ENCODE peak calls at places on chromosomes 1 and 21, in eight cellular contexts. I, E, O, L, A, X, U and Z are unnamed samples.
A peak's percentile ranks its signal among the peaks of the same experiment; 100 is the strongest.

GRCh38 chr1:35261412-35262120 is 6.9 kb upstream of the ZMYM4 start:
- DNase-seq in U (no peak), A (no peak), O (no peak), L (no peak), E (no peak), I (no peak), X (no peak), Z (no peak)

GRCh38 chr1:66552829-66553228 is 18.9 kb downstream of the SGIP1 start:
- DNase-seq in U (no peak), A (peak; percentile 45), O (peak; percentile 38), I (no peak), X (no peak), L (no peak), E (no peak), Z (no peak)

GRCh38 chr1:23553896-23554480 is 5.3 kb downstream of the ID3 start:
- DNase-seq in O (no peak), L (no peak), E (peak; percentile 91), A (no peak), X (no peak), I (no peak), U (peak; percentile 46), Z (no peak)

GRCh38 chr1:31413405-31414005 is 492 bp downstream of the SERINC2 start:
- DNase-seq in L (no peak), U (peak; percentile 70), O (peak; percentile 82), E (peak; percentile 95), A (peak; percentile 47), I (peak; percentile 77), X (no peak), Z (no peak)

GRCh38 chr1:33914531-33914930 is 50.7 kb downstream of the HMGB4 start:
- DNase-seq in E (no peak), L (no peak), U (no peak), X (no peak), A (no peak), O (no peak), I (no peak), Z (no peak)

GRCh38 chr1:74343191-74343590 is 108.0 kb downstream of the TNNI3K start:
- DNase-seq in O (peak; percentile 17), I (no peak), E (no peak), L (no peak), U (peak; percentile 39), X (no peak), A (peak; percentile 25), Z (no peak)

GRCh38 chr1:244361764-244362473 is 89.8 kb downstream of the ADSS2 start:
- DNase-seq in A (peak; percentile 18), X (no peak), I (no peak), L (no peak), E (no peak), O (no peak), U (peak; percentile 96), Z (no peak)

GRCh38 chr1:196462101-196462500 is 146.1 kb downstream of the KCNT2 start:
- DNase-seq in X (no peak), I (no peak), L (no peak), O (no peak), U (no peak), E (no peak), A (peak; percentile 40), Z (no peak)

GRCh38 chr1:85327759-85328158 is 51.3 kb upstream of the BCL10 start:
- DNase-seq in X (no peak), I (no peak), A (no peak), L (no peak), O (no peak), E (no peak), U (no peak), Z (no peak)

GRCh38 chr1:101237229-101237837 is 514 bp downstream of the S1PR1 start:
- DNase-seq in U (peak; percentile 34), L (no peak), O (no peak), X (peak; percentile 25), I (peak; percentile 34), E (no peak), A (peak; percentile 96), Z (peak; percentile 24)

GRCh38 chr1:170133663-170134062 is 12.1 kb upstream of the NTMT2 start:
- DNase-seq in X (no peak), U (no peak), O (no peak), E (no peak), L (no peak), A (peak; percentile 15), I (no peak), Z (no peak)

GRCh38 chr1:198686069-198686728 is 47.4 kb downstream of the PTPRC start:
- DNase-seq in O (no peak), A (peak; percentile 66), E (no peak), X (peak; percentile 49), I (no peak), L (no peak), U (no peak), Z (no peak)

GRCh38 chr21:38908537-38908936 is 102.8 kb downstream of the ETS2 start:
- DNase-seq in U (no peak), L (no peak), X (no peak), I (no peak), O (no peak), E (no peak), A (no peak), Z (no peak)

GRCh38 chr1:91731815-91732214 is 154.1 kb downstream of the TGFBR3 start:
- DNase-seq in A (peak; percentile 72), O (no peak), X (peak; percentile 51), L (no peak), U (no peak), I (no peak), E (no peak), Z (peak; percentile 17)

GRCh38 chr1:36446261-36446660 is 4.0 kb downstream of the OSCP1 start:
- DNase-seq in L (no peak), I (no peak), A (no peak), U (peak; percentile 64), X (no peak), E (no peak), O (no peak), Z (peak; percentile 30)

GRCh38 chr1:81679972-81680371 is 120.8 kb upstream of the ADGRL2 start:
- DNase-seq in A (peak; percentile 70), L (no peak), X (no peak), I (no peak), U (peak; percentile 82), O (no peak), E (no peak), Z (no peak)

GRCh38 chr1:23367791-23368561 is 1.7 kb downstream of the ZNF436 start:
- DNase-seq in X (peak; percentile 99), U (peak; percentile 100), A (peak; percentile 99), E (peak; percentile 100), O (peak; percentile 98), I (peak; percentile 98), L (peak; percentile 96), Z (peak; percentile 100)

DNA sequence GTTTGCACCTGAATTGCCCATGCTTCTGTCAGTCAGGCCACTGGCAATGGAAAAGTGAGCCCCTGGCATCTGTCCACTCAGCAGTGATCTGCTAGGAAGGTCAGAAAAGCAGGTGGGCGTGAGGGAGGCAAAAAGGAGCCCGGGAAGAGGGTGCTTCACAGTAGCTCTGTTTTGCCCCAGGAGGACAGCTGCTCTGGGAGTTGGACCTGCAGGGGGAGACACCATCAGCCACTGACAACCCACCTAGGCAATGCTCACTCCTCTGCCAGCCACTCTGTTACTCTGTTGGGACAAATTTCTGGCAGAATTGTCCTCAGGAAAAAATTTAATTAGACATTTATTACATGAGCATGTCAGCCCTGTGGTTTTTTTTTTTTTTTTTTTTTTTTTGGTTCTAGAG is 146.4 kb downstream of the LRIG2 start:
- DNase-seq in I (no peak), X (no peak), U (peak; percentile 35), A (no peak), L (no peak), O (no peak), E (no peak), Z (no peak)
- TF ChIP-seq CTCF in I (no peak), X (no peak), U (peak; percentile 48), A (peak; percentile 32), L (peak; percentile 49), O (peak; percentile 33), E (no peak), Z (no peak)

DNA sequence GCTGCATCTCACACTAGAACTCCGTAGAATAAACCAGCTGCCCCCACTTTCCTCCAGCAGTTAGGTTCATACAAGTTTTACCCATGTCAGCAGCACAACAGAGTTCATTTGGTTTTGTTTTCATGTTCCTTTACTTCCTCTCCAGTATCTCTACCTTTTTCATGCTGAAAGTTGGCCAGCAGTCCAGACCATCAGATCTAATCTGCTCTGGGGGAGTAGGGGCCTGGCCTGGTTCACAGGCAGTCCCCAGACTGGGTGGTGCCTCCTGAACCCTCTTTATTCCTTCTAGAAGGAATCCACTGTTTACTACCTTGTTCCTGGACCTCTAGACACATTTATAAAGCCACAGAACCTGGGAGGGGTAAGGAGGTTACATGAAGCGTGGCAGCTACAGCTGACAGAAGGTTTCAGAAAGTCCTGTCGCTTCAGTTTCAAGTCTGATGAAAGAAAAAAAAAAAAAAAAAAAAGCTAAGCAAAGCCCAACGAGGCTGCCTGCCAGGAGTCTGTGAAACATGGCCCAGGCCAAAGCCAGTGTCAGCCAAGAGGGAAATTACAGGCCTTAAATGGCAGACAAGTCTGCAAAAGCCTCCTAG is 184.6 kb upstream of the JUN start:
- DNase-seq in U (no peak), L (peak; percentile 87), I (peak; percentile 89), X (no peak), A (peak; percentile 72), E (peak; percentile 91), O (peak; percentile 78), Z (peak; percentile 60)
- TF ChIP-seq CTCF in U (no peak), L (no peak), I (no peak), X (no peak), A (no peak), E (no peak), O (no peak), Z (no peak)

DNA sequence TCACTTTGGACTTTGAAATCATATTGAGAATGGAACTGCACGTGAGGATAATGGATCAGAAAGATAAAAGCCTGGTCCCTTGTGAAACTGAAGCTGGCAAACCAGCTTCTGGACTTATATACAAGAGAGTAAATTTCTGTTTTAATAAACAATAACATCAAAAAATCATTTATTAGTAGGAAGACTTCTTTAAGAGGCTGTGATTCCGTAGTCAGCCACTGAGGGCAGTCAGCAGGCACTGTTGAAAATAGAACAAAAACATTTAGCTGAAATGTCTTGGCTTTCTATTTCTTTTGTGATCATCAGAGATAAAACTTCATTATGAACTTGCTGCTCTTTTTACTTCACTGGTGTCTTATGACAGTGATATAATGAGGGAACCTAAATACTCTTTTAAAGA is 489.4 kb downstream of the PCP4 start:
- DNase-seq in A (no peak), U (no peak), O (no peak), E (no peak), L (no peak), X (no peak), I (no peak), Z (no peak)
- TF ChIP-seq CTCF in A (no peak), U (peak; percentile 16), O (no peak), E (no peak), L (no peak), X (no peak), I (no peak), Z (no peak)

DNA sequence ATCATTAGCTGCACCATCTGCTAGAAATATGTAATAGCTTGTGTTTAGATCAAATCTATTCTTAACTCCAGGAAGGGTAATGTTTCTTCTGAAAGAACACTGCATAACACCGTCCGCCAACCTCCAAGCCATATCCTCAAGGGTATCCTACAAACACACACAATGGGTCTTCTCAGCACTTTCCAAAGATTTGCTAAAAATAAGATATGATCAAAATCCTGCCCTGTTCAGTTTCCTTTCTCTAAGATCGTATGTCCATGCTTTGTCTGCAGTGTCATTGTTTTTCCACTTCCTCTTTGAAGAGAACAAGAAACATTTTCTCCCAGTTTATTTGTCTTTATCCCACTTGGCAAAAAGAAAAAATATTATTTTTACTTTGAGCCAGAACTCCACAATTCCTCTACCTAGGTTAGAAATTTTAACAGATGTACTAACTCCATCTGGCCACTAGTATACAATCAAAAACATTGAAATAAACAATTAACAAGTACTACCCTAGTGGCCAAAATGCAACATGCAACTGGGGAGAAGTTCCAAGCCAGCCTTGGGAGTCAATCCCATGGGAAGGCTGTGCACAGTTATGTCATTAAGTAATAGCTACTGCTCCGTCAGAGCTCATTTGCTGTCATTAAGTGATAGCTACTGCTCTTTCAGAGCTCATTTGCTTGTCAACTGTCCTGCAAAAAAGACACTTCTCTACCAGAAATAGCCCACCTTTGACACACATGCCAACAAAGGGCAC is 37.8 kb downstream of the FRRS1 start:
- DNase-seq in O (no peak), X (peak; percentile 46), E (no peak), I (no peak), U (peak; percentile 53), L (no peak), A (peak; percentile 59), Z (no peak)
- TF ChIP-seq CTCF in O (peak; percentile 59), X (no peak), E (no peak), I (peak; percentile 20), U (peak; percentile 67), L (peak; percentile 39), A (peak; percentile 55), Z (peak; percentile 17)